ENCODE peak calls at places on chromosomes 3 and 15, in ten cellular contexts. N, H, Z, D, F, O, I, W, C and B are unnamed samples.

GRCh38 chr3:51559266-51559907 is 20.9 kb downstream of the RAD54L2 start:
- DNase-seq in N (peak), O (peak), D (peak), Z (no peak), W (peak), I (peak), H (no peak), F (peak), C (no peak), B (no peak)

GRCh38 chr3:195196266-195196665 is 74.7 kb downstream of the XXYLT1 start:
- DNase-seq in W (no peak), I (peak), D (peak), C (no peak), Z (no peak), O (no peak), N (no peak), H (no peak), F (peak), B (no peak)

GRCh38 chr3:62562596-62562995 is 189.2 kb upstream of the FEZF2 start:
- DNase-seq in H (no peak), I (no peak), F (peak), N (no peak), C (no peak), D (no peak), O (no peak), W (peak), Z (no peak), B (no peak)

GRCh38 chr3:98827221-98827620 is 64.1 kb downstream of the ST3GAL6 start:
- DNase-seq in N (no peak), I (no peak), C (no peak), O (no peak), F (no peak), Z (no peak), W (peak), D (no peak), H (no peak), B (no peak)

GRCh38 chr15:33309602-33310276 is 1.0 kb upstream of the RYR3 start:
- DNase-seq in N (peak), I (no peak), O (peak), D (peak), W (no peak), C (peak), H (no peak), F (no peak), Z (no peak), B (no peak)

GRCh38 chr15:87667643-87668042 is 588.9 kb downstream of the NTRK3 start:
- DNase-seq in Z (no peak), W (no peak), C (no peak), H (no peak), D (no peak), I (peak), F (no peak), N (no peak), O (no peak), B (no peak)

GRCh38 chr3:110624571-110624970 is 447.0 kb upstream of the NECTIN3 start:
- DNase-seq in I (no peak), C (no peak), D (no peak), F (peak), N (no peak), W (no peak), Z (no peak), H (no peak), O (no peak), B (no peak)

GRCh38 chr3:11651900-11652299 is 8.2 kb upstream of the VGLL4 start:
- DNase-seq in H (no peak), I (peak), Z (peak), D (no peak), C (no peak), O (no peak), N (no peak), F (peak), W (no peak), B (no peak)

GRCh38 chr3:119628816-119629445 is 31.2 kb downstream of the PLA1A start:
- DNase-seq in C (no peak), D (no peak), F (no peak), O (no peak), N (no peak), Z (no peak), H (no peak), W (peak), I (peak), B (no peak)

DNA sequence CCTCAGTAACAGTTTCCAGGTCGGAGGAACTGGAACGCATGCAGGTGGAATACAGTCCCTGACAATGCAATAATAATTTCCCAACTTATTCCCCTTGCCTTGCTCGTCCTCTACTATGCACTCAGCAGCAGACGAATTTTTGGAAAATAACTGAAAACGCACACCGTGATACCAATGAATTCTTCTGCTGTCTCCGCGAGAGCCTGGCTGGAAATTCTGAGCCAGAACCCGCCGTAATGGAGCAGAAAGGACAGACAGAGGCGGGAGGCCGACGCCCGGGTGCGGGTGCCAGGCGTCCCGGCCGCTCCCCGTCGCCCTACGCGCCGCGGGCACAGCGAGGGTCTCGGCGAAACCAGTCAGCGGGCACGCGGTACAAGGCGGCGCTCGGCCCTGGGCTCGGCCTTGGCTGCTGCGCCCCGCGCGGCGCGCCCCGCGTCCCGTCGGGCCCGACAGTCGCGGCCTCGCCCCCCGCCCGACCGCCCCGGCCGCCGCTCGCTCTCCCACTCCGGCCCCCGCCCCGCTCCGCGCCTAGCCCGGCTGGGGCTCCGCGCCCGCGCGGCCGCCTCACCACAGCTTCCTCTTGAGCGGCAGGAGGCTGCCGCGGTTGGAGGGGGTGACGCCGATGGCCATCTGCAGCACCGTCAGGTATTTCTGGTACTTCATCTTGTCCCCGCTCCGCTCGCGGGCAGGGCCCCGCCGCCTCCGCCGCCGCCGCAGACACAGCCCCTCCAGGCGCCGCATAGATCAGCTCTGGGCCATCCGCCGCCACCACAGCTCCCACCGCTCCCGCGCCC is 114.5 kb upstream of the GOLGA8J start:
- DNase-seq in I (no peak), W (peak), C (peak), O (no peak), N (no peak), F (no peak), D (no peak), Z (no peak), H (no peak), B (no peak)
- H3K4me3 ChIP-seq in I (peak), W (peak), C (no peak), O (peak), N (no peak), F (peak), D (peak), Z (no peak), H (peak), B (peak)

GRCh38 chr3:9791790-9792404 is 376 bp downstream of the TADA3 start:
- DNase-seq in W (no peak), F (no peak), N (no peak), O (no peak), Z (no peak), I (no peak), D (no peak), C (no peak), H (no peak), B (no peak)
- H3K4me3 ChIP-seq in W (peak), F (peak), N (peak), O (peak), Z (peak), I (peak), D (peak), C (peak), H (peak), B (peak)

DNA sequence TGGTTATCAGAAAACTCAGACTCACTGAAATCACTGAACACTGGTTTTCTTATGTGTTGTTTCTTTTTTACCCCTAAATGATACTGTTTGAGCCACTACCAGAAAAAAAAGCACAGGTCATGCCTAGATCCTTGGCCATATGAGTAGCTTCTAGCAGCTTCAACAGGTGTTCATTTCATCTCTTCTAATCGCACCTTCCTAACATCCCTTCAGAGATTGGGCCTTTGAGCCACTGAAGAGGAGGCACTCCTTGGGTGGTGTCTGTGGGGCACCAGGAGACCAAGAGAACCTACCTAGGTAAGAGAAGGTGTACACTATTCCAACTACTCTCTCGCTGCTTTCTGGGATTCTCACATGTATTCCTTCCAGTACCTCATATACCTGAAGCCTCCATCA is 2.5 kb downstream of the HEG1 start:
- DNase-seq in W (no peak), O (no peak), Z (no peak), I (no peak), F (no peak), H (no peak), C (no peak), N (no peak), D (no peak), B (no peak)
- H3K4me3 ChIP-seq in W (peak), O (no peak), Z (no peak), I (peak), F (peak), H (peak), C (no peak), N (no peak), D (no peak), B (no peak)

GRCh38 chr15:92666780-92667179 is 11.2 kb upstream of the FAM174B start:
- DNase-seq in Z (no peak), W (no peak), D (peak), H (no peak), I (no peak), C (no peak), N (peak), F (no peak), O (no peak), B (no peak)
- H3K4me3 ChIP-seq in Z (no peak), W (no peak), D (no peak), H (no peak), I (no peak), C (no peak), N (no peak), F (no peak), O (no peak), B (no peak)

GRCh38 chr15:52518972-52519371 is 9.7 kb downstream of the MYO5A start:
- DNase-seq in D (no peak), N (no peak), H (no peak), W (no peak), I (no peak), C (peak), O (no peak), F (no peak), Z (no peak), B (no peak)
- H3K4me3 ChIP-seq in D (no peak), N (no peak), H (no peak), W (no peak), I (no peak), C (no peak), O (no peak), F (no peak), Z (no peak), B (no peak)

GRCh38 chr3:114878119-114878839 is 268.8 kb downstream of the ZBTB20 start:
- DNase-seq in Z (no peak), F (peak), W (peak), N (no peak), D (no peak), I (peak), O (no peak), C (no peak), H (no peak), B (no peak)
- H3K4me3 ChIP-seq in Z (no peak), F (no peak), W (no peak), N (no peak), D (no peak), I (no peak), O (no peak), C (no peak), H (no peak), B (no peak)

GRCh38 chr15:75234191-75234810 is 23.8 kb upstream of the GOLGA6C start:
- DNase-seq in D (peak), F (no peak), I (no peak), Z (no peak), H (no peak), N (no peak), W (no peak), C (no peak), O (peak), B (no peak)

GRCh38 chr15:75238150-75238549 is 20.0 kb upstream of the GOLGA6C start:
- DNase-seq in W (no peak), H (no peak), O (peak), F (no peak), C (no peak), D (no peak), Z (no peak), N (no peak), I (no peak), B (no peak)

GRCh38 chr15:75235760-75236729 is 22.1 kb upstream of the GOLGA6C start:
- DNase-seq in D (no peak), O (peak), H (no peak), Z (no peak), W (no peak), N (peak), I (no peak), C (no peak), F (no peak), B (no peak)

GRCh38 chr15:75235051-75235673 is 23.0 kb upstream of the GOLGA6C start:
- DNase-seq in N (no peak), F (no peak), W (no peak), D (peak), C (no peak), H (no peak), O (peak), I (no peak), Z (no peak), B (no peak)

GRCh38 chr15:75237316-75237982 is 20.7 kb upstream of the GOLGA6C start:
- DNase-seq in F (no peak), O (peak), C (no peak), N (no peak), I (no peak), Z (no peak), D (peak), W (no peak), H (no peak), B (no peak)
- H3K4me3 ChIP-seq in F (no peak), O (no peak), C (no peak), N (no peak), I (no peak), Z (no peak), D (no peak), W (no peak), H (no peak), B (no peak)

GRCh38 chr3:151933224-151933858 is 59.9 kb downstream of the SUCNR1 start:
- DNase-seq in F (no peak), C (no peak), N (no peak), H (no peak), D (no peak), W (no peak), O (no peak), I (no peak), Z (no peak), B (no peak)
- H3K4me3 ChIP-seq in F (no peak), C (no peak), N (no peak), H (no peak), D (no peak), W (no peak), O (no peak), I (no peak), Z (no peak), B (no peak)

GRCh38 chr15:67834593-67835348 is 5.1 kb downstream of the RNU6-1 start:
- DNase-seq in O (no peak), N (no peak), W (no peak), C (no peak), F (no peak), Z (peak), I (no peak), H (no peak), D (peak), B (no peak)

GRCh38 chr15:67834249-67834592 is 5.6 kb downstream of the RNU6-1 start:
- DNase-seq in N (no peak), W (no peak), I (no peak), Z (no peak), D (peak), H (no peak), F (no peak), C (no peak), O (no peak), B (no peak)

GRCh38 chr15:67832965-67833503 is 6.8 kb downstream of the RNU6-1 start:
- DNase-seq in Z (no peak), I (no peak), H (no peak), F (no peak), O (no peak), C (no peak), W (no peak), D (peak), N (no peak), B (no peak)

GRCh38 chr15:67832031-67832551 is 6.8 kb downstream of the SKOR1 start:
- DNase-seq in I (no peak), F (peak), N (no peak), O (no peak), D (peak), W (no peak), Z (no peak), C (peak), H (no peak), B (no peak)

GRCh38 chr15:67833504-67834248 is 6.2 kb downstream of the RNU6-1 start:
- DNase-seq in C (peak), F (no peak), I (peak), W (no peak), Z (peak), N (no peak), H (no peak), O (no peak), D (peak), B (no peak)
- H3K4me3 ChIP-seq in C (no peak), F (peak), I (no peak), W (no peak), Z (peak), N (no peak), H (peak), O (no peak), D (no peak), B (peak)